ENCODE peak calls at places on chromosomes 4 and X, in eight cellular contexts. C, X, Q, O, T, V, R and P are unnamed samples. For H3K4me1, the result is how much of the 10 kb centered on the place peaks cover.

GRCh38 chr4:109211671-109212070 is 90.8 kb downstream of the COL25A1 start:
- DNase-seq in R (no peak), X (no peak), V (no peak), T (no peak), Q (no peak), O (no peak), C (no peak), P (no peak)

GRCh38 chr4:93370256-93370655 is 458.3 kb upstream of the ATOH1 start:
- DNase-seq in V (no peak), R (no peak), T (no peak), Q (no peak), C (no peak), O (no peak), X (no peak), P (no peak)

GRCh38 chr4:43846111-43846587 is 602.5 kb downstream of the KCTD8 start:
- DNase-seq in C (no peak), Q (no peak), O (no peak), X (no peak), V (no peak), T (no peak), R (no peak), P (no peak)

GRCh38 chrX:24619647-24620046 is 27.5 kb downstream of the PCYT1B start:
- DNase-seq in T (no peak), Q (no peak), X (no peak), O (peak), C (no peak), R (peak), V (peak), P (no peak)

GRCh38 chr4:88811904-88812303 is 114.3 kb upstream of the NAP1L5 start:
- DNase-seq in R (no peak), T (no peak), Q (no peak), C (no peak), V (no peak), X (no peak), O (no peak), P (no peak)

GRCh38 chrX:358651-359143 is 28.0 kb downstream of the PPP2R3B start:
- DNase-seq in Q (no peak), R (no peak), O (no peak), T (no peak), X (no peak), C (no peak), V (no peak), P (no peak)

GRCh38 chr4:90246841-90247240 is 119.6 kb downstream of the CCSER1 start:
- DNase-seq in V (no peak), R (peak), C (no peak), Q (no peak), X (no peak), O (no peak), T (no peak), P (no peak)

GRCh38 chrX:105821471-105822081 is 763 bp upstream of the NRK start:
- DNase-seq in C (peak), T (no peak), V (peak), X (no peak), O (peak), Q (no peak), R (no peak), P (peak)

GRCh38 chrX:68936608-68937007 is 107.8 kb downstream of the EFNB1 start:
- DNase-seq in T (no peak), R (peak), Q (peak), C (no peak), O (peak), V (no peak), X (no peak), P (no peak)

GRCh38 chr4:152700151-152700550 is 20.4 kb upstream of the TMEM154 start:
- DNase-seq in V (no peak), C (no peak), R (peak), O (no peak), T (no peak), Q (no peak), X (no peak), P (peak)

GRCh38 chr4:152696764-152697250 is 17.0 kb upstream of the TMEM154 start:
- DNase-seq in X (no peak), V (no peak), O (peak), T (peak), R (peak), Q (peak), C (no peak), P (no peak)

GRCh38 chr4:152699313-152699712 is 19.5 kb upstream of the TMEM154 start:
- DNase-seq in R (no peak), C (no peak), X (no peak), V (no peak), T (no peak), Q (no peak), O (no peak), P (no peak)

GRCh38 chr4:152698012-152698499 is 18.3 kb upstream of the TMEM154 start:
- DNase-seq in R (no peak), V (no peak), O (no peak), Q (no peak), T (no peak), X (no peak), C (no peak), P (peak)

DNA sequence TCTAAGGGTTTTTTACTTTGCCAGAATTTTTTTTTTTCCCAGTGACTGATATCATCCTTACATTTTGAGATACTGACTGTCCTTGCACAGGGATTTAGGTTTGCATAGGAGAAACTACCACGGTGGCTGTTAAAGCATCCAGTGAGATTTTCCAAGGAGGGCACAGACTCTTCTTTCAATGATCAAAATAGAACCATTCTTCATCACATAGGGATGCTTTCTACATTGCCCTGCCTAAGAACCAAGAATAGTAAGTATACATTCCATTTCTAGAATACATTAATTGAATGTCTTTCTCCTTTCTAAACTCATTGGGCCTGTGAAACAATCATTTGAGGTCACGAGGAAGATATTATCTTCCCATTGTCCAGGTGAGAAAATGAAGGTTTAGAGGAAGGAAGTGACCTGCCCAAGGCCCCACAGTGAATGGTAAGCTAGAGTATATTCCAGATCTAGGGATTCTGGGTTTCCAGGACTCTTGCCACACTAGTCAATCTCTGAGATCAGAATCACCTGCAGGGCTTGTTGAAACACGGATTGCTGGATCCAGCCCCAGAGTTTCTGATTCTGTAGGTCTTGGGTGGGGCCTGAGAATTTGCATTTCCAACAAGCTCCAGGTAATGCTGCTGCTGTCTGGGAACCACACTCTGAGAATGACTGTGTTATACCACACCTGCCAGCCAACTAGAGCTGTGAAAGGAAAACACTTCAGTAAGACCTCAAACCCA is 17.7 kb upstream of the TMEM154 start:
- DNase-seq in C (no peak), V (no peak), O (no peak), Q (no peak), X (no peak), T (no peak), R (peak), P (peak)
- H3K4me3 ChIP-seq in C (no peak), V (no peak), O (no peak), Q (no peak), X (no peak), T (no peak), R (peak), P (no peak)

GRCh38 chrX:39953879-39954278 is 143.9 kb downstream of the BCOR start:
- DNase-seq in Q (peak), O (peak), T (no peak), R (peak), C (peak), X (peak), V (no peak), P (no peak)
- H3K4me1 ChIP-seq in Q (under half), O (under half), T (under half), R (under half), C (under half), X (under half), V (under half), P (under half)

GRCh38 chrX:48468247-48468671 is 1.8 kb downstream of the SLC38A5 start:
- DNase-seq in V (no peak), O (no peak), R (no peak), T (no peak), Q (peak), C (no peak), X (peak), P (peak)
- H3K4me3 ChIP-seq in V (no peak), O (peak), R (no peak), T (peak), Q (peak), C (peak), X (peak), P (peak)

GRCh38 chr4:145485120-145485519 is 3.5 kb downstream of the SMAD1 start:
- DNase-seq in O (no peak), R (no peak), X (no peak), V (no peak), T (no peak), Q (no peak), C (no peak), P (no peak)
- H3K4me1 ChIP-seq in O (under half), R (under half), X (under half), V (under half), T (under half), Q (half or more), C (under half), P (under half)

GRCh38 chrX:40088299-40088625 is 9.5 kb downstream of the BCOR start:
- DNase-seq in Q (no peak), V (no peak), C (no peak), R (no peak), O (no peak), X (no peak), T (no peak), P (peak)
- H3K4me3 ChIP-seq in Q (no peak), V (no peak), C (no peak), R (no peak), O (no peak), X (no peak), T (no peak), P (no peak)

DNA sequence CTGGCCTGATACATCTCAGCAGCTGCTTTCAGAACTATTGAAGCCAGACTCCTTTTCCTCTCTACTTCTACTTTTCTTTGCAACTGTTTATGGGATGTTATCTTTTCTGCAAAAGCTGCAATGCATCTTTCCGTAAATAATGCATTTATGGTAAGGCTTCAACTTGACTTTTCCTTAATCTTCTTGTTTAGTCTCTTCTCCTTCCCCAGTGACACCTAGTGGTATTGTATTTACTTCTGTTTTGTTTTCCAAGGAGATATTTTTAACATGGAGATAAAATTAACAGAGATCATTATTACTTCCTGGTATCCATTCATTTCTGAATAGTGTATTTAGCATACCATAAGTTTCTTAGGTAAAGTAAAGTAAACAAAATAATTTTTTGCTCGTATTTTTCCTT is 1548.8 kb downstream of the PCDH7 start:
- DNase-seq in R (peak), Q (no peak), O (peak), C (no peak), X (no peak), V (no peak), T (no peak), P (no peak)
- H3K4me1 ChIP-seq in R (under half), Q (under half), O (under half), C (under half), X (under half), V (under half), T (under half), P (under half)

DNA sequence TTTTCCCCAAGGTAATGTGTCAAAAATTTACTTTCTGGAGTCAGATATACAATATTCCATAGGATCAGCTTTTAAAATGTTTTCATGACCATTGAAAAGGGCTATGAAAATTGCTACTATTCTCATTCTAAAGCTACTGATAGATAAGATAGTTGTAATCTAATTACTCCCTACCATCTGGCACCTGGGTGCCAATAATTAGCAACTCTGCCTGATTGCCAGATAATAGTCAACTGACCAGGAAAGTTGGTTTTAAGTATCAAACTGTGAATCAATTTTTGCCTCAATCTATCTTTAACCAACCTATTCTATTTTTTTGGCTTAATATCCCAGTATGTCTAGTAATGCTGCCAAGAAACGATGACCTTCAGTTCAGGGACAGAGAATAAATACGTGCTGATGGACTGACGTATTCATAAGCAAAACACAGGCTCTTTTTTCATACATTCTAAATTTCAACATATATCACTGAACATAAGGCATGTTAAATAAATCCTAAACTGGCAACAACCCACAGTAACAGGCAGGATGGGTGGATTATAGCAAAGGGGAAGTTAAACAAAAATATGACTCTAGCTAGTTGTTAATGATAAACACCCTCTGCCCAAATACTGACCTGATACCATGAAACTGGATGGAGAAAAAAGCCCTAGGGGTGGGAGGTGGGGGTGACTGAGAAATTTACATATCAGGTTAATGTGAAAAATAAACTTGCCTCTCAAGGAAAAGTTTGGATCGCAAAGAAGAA is 18.2 kb downstream of the SH3RF1 start:
- DNase-seq in V (no peak), O (no peak), R (no peak), C (no peak), X (no peak), Q (no peak), T (no peak), P (no peak)
- H3K4me3 ChIP-seq in V (no peak), O (peak), R (no peak), C (no peak), X (no peak), Q (no peak), T (no peak), P (peak)

GRCh38 chrX:71099736-71100135 is 4.1 kb downstream of the FOXO4 start:
- DNase-seq in T (no peak), Q (no peak), X (no peak), C (no peak), V (no peak), O (no peak), R (no peak), P (peak)
- H3K4me1 ChIP-seq in T (half or more), Q (under half), X (under half), C (under half), V (under half), O (under half), R (under half), P (under half)

GRCh38 chrX:39759526-39760224 is 338.1 kb downstream of the BCOR start:
- DNase-seq in X (peak), V (peak), O (peak), T (no peak), Q (peak), C (no peak), R (no peak), P (peak)
- H3K4me3 ChIP-seq in X (no peak), V (no peak), O (no peak), T (no peak), Q (no peak), C (no peak), R (no peak), P (no peak)